ENCODE peak calls at places on chromosomes 13 and 19, in seven cellular contexts. C is lung microvascular endothelial cell, S is Right ventricle myocardium inferior, B is fibroblast of mammary gland, T is NCI-H2081, J is Daoy, Z is M059J. A is an unnamed sample.

GRCh38 chr13:103236213-103236612 is 170.0 kb upstream of the SLC10A2 start:
- DNase-seq in J (peak), B (peak), Z (no peak), C (no peak), T (no peak), S (no peak), A (no peak)

GRCh38 chr19:14580623-14581237 is 2.2 kb upstream of the CLEC17A start:
- DNase-seq in Z (no peak), T (no peak), J (no peak), S (no peak), C (no peak), B (no peak), A (no peak)

GRCh38 chr13:95741584-95742563 is 64.9 kb downstream of the DNAJC3 start:
- DNase-seq in Z (no peak), S (no peak), C (no peak), J (no peak), T (no peak), B (no peak), A (no peak)

GRCh38 chr13:31797154-31797775 is 57.9 kb downstream of the RXFP2 start:
- DNase-seq in B (peak), T (peak), S (no peak), C (peak), J (peak), Z (peak), A (no peak)

GRCh38 chr13:85698236-85698635 is 101.0 kb downstream of the SLITRK6 start:
- DNase-seq in C (no peak), S (no peak), Z (peak), J (no peak), T (no peak), B (no peak), A (no peak)

GRCh38 chr19:19477705-19478383 is 37.5 kb downstream of the TSSK6 start:
- DNase-seq in J (no peak), S (no peak), C (peak), Z (no peak), B (no peak), T (no peak), A (no peak)

GRCh38 chr13:77339408-77339807 is 12.5 kb upstream of the MYCBP2 start:
- DNase-seq in C (no peak), T (no peak), Z (no peak), B (no peak), J (no peak), S (no peak), A (no peak)

GRCh38 chr13:73547239-73547638 is 488.4 kb downstream of the KLF5 start:
- DNase-seq in C (no peak), J (no peak), T (no peak), S (no peak), Z (no peak), B (no peak), A (no peak)